ENCODE peak calls at places on chromosome 6, in four cellular contexts. S is amniotic stem cell, A is iris pigment epithelial cell, Y is dermis microvascular lymphatic vessel endothelial cell. Z is an unnamed sample.

GRCh38 chr6:125872259-125872921 is 81.6 kb downstream of the NCOA7 start:
- DNase-seq in Y (no peak), S (no peak), A (peak; percentile 30), Z (no peak)

GRCh38 chr6:40610229-40610628 is 23.1 kb upstream of the LRFN2 start:
- DNase-seq in Y (no peak), S (no peak), A (no peak), Z (no peak)

GRCh38 chr6:53240763-53241162 is 92.1 kb upstream of the GCM1 start:
- DNase-seq in Y (no peak), A (no peak), S (no peak), Z (no peak)

GRCh38 chr6:112049051-112049799 is 4.7 kb upstream of the CCN6 start:
- DNase-seq in A (peak; percentile 34), S (no peak), Y (no peak), Z (no peak)

GRCh38 chr6:1482381-1483166 is 93.2 kb downstream of the FOXF2 start:
- DNase-seq in A (no peak), Y (no peak), S (no peak), Z (no peak)

GRCh38 chr6:14883921-14884320 is 361.9 kb upstream of the JARID2 start:
- DNase-seq in A (peak; percentile 21), Y (no peak), S (no peak), Z (no peak)

GRCh38 chr6:35391240-35391968 is 49.0 kb downstream of the PPARD start:
- DNase-seq in Y (peak; percentile 94), S (peak; percentile 66), A (peak; percentile 96), Z (peak; percentile 29)

GRCh38 chr6:158620963-158621693 is 23.4 kb downstream of the DYNLT1 start:
- DNase-seq in A (no peak), Y (no peak), S (no peak), Z (no peak)

GRCh38 chr6:33992191-33992590 is 153.7 kb downstream of the GRM4 start:
- DNase-seq in Y (no peak), S (no peak), A (no peak), Z (no peak)

GRCh38 chr6:113364781-113365545 is 492.2 kb upstream of the MARCKS start:
- DNase-seq in S (no peak), Y (no peak), A (peak; percentile 51), Z (no peak)

GRCh38 chr6:39568896-39569295 is 156.3 kb downstream of the KIF6 start:
- DNase-seq in Y (no peak), S (no peak), A (peak; percentile 67), Z (peak; percentile 13)

GRCh38 chr6:11179088-11179977 is 53.1 kb downstream of the NEDD9 start:
- DNase-seq in S (no peak), Y (peak; percentile 38), A (no peak), Z (no peak)

GRCh38 chr6:74671558-74672025 is 534.3 kb downstream of the COL12A1 start:
- DNase-seq in Y (no peak), A (peak; percentile 82), S (peak; percentile 77), Z (no peak)

GRCh38 chr6:96150431-96150830 is 134.7 kb downstream of the FUT9 start:
- DNase-seq in Y (no peak), A (no peak), S (no peak), Z (no peak)

GRCh38 chr6:80520195-80520594 is 413.7 kb downstream of the BCKDHB start:
- DNase-seq in Y (peak; percentile 51), A (peak; percentile 65), S (no peak), Z (no peak)

GRCh38 chr6:145699462-145699861 is 35.9 kb downstream of the EPM2A start:
- DNase-seq in A (peak; percentile 88), S (no peak), Y (peak; percentile 83), Z (no peak)

GRCh38 chr6:2877960-2878359 is 25.1 kb downstream of the SERPINB9 start:
- DNase-seq in Y (peak; percentile 43), S (no peak), A (no peak), Z (no peak)

GRCh38 chr6:63579937-63580703 is 7.8 kb downstream of the LOC128125822 start:
- DNase-seq in Y (no peak), S (no peak), A (no peak), Z (no peak)

GRCh38 chr6:65709099-65709830 is 2.2 kb upstream of the EYS start:
- DNase-seq in A (no peak), S (no peak), Y (no peak), Z (no peak)

GRCh38 chr6:19472850-19473249 is 364.3 kb upstream of the ID4 start:
- DNase-seq in A (no peak), S (no peak), Y (no peak), Z (peak; percentile 10)

GRCh38 chr6:39088331-39088730 is 26.7 kb downstream of the SAYSD1 start:
- DNase-seq in S (no peak), A (peak; percentile 47), Y (peak; percentile 38), Z (no peak)

GRCh38 chr6:141922898-141923297 is 209.8 kb upstream of the GJE1 start:
- DNase-seq in Y (no peak), A (no peak), S (no peak), Z (no peak)

GRCh38 chr6:163260111-163260895 is 154.2 kb upstream of the QKI start:
- DNase-seq in S (no peak), A (peak; percentile 6), Y (peak; percentile 32), Z (no peak)

GRCh38 chr6:3566812-3567211 is 110.0 kb upstream of the SLC22A23 start:
- DNase-seq in S (no peak), A (peak; percentile 95), Y (no peak), Z (no peak)

GRCh38 chr6:119426619-119427018 is 77.1 kb upstream of the MAN1A1 start:
- DNase-seq in Y (no peak), S (no peak), A (no peak), Z (no peak)

GRCh38 chr6:15230827-15231226 is 15.0 kb upstream of the JARID2 start:
- DNase-seq in S (no peak), A (no peak), Y (no peak), Z (no peak)

GRCh38 chr6:146289816-146290588 is 253.6 kb upstream of the RAB32 start:
- DNase-seq in Y (peak; percentile 95), A (peak; percentile 90), S (peak; percentile 19), Z (peak; percentile 10)

GRCh38 chr6:38445912-38446311 is 193.8 kb downstream of the BTBD9 start:
- DNase-seq in Y (no peak), A (no peak), S (no peak), Z (no peak)